ENCODE peak calls at places on chromosomes 5 and 9, in five cellular contexts. One of them, this sample, is unnamed.

GRCh38 chr5:94690778-94691177 is 72.3 kb downstream of the SLF1 start:
- DNase-seq in uterus: no peak
- DNase-seq in fibroblast of the conjunctiva: no peak
- DNase-seq in activated CD4-positive, alpha-beta T cell treated with anti-CD3 and anti-CD28 coated beads, Interleukin-2, amount 10 ng/mL, durations not matched to agents 7 days and 5 days: no peak
- DNase-seq in ovary: no peak
- DNase-seq in this sample: no peak

GRCh38 chr9:33263936-33264472 is 504 bp downstream of the BAG1 start:
- DNase-seq in ovary: no peak
- DNase-seq in activated CD4-positive, alpha-beta T cell treated with anti-CD3 and anti-CD28 coated beads, Interleukin-2, amount 10 ng/mL, durations not matched to agents 7 days and 5 days: peak; percentile 54
- DNase-seq in uterus: peak; percentile 58
- DNase-seq in fibroblast of the conjunctiva: no peak
- DNase-seq in this sample: peak; percentile 36

GRCh38 chr9:114694719-114695269 is 12.8 kb upstream of the TEX48 start:
- DNase-seq in activated CD4-positive, alpha-beta T cell treated with anti-CD3 and anti-CD28 coated beads, Interleukin-2, amount 10 ng/mL, durations not matched to agents 7 days and 5 days: peak; percentile 41
- DNase-seq in uterus: no peak
- DNase-seq in ovary: no peak
- DNase-seq in fibroblast of the conjunctiva: no peak
- DNase-seq in this sample: no peak

GRCh38 chr9:35605336-35606137 is 475 bp downstream of the TESK1 start:
- DNase-seq in ovary: peak; percentile 64
- DNase-seq in fibroblast of the conjunctiva: no peak
- DNase-seq in uterus: peak; percentile 42
- DNase-seq in activated CD4-positive, alpha-beta T cell treated with anti-CD3 and anti-CD28 coated beads, Interleukin-2, amount 10 ng/mL, durations not matched to agents 7 days and 5 days: peak; percentile 59
- DNase-seq in this sample: no peak

GRCh38 chr9:928363-929042 is 48.0 kb upstream of the DMRT3 start:
- DNase-seq in uterus: no peak
- DNase-seq in fibroblast of the conjunctiva: no peak
- DNase-seq in activated CD4-positive, alpha-beta T cell treated with anti-CD3 and anti-CD28 coated beads, Interleukin-2, amount 10 ng/mL, durations not matched to agents 7 days and 5 days: peak; percentile 11
- DNase-seq in ovary: no peak
- DNase-seq in this sample: no peak

GRCh38 chr5:160460377-160461049 is 38.9 kb downstream of the PTTG1 start:
- DNase-seq in fibroblast of the conjunctiva: no peak
- DNase-seq in activated CD4-positive, alpha-beta T cell treated with anti-CD3 and anti-CD28 coated beads, Interleukin-2, amount 10 ng/mL, durations not matched to agents 7 days and 5 days: no peak
- DNase-seq in ovary: no peak
- DNase-seq in uterus: no peak
- DNase-seq in this sample: no peak

GRCh38 chr5:143245929-143246561 is 157.4 kb downstream of the NR3C1 start:
- DNase-seq in ovary: no peak
- DNase-seq in uterus: no peak
- DNase-seq in activated CD4-positive, alpha-beta T cell treated with anti-CD3 and anti-CD28 coated beads, Interleukin-2, amount 10 ng/mL, durations not matched to agents 7 days and 5 days: no peak
- DNase-seq in fibroblast of the conjunctiva: peak; percentile 88
- DNase-seq in this sample: no peak

GRCh38 chr9:129606161-129607025 is 14.5 kb downstream of the C9orf50 start:
- DNase-seq in activated CD4-positive, alpha-beta T cell treated with anti-CD3 and anti-CD28 coated beads, Interleukin-2, amount 10 ng/mL, durations not matched to agents 7 days and 5 days: no peak
- DNase-seq in ovary: no peak
- DNase-seq in uterus: peak; percentile 41
- DNase-seq in fibroblast of the conjunctiva: no peak
- DNase-seq in this sample: peak; percentile 48

GRCh38 chr9:70094747-70095146 is 51.1 kb downstream of the MAMDC2 start:
- DNase-seq in fibroblast of the conjunctiva: no peak
- DNase-seq in ovary: no peak
- DNase-seq in activated CD4-positive, alpha-beta T cell treated with anti-CD3 and anti-CD28 coated beads, Interleukin-2, amount 10 ng/mL, durations not matched to agents 7 days and 5 days: no peak
- DNase-seq in uterus: no peak
- DNase-seq in this sample: no peak

GRCh38 chr9:127574089-127574921 is 37.8 kb upstream of the STXBP1 start:
- DNase-seq in ovary: no peak
- DNase-seq in uterus: no peak
- DNase-seq in activated CD4-positive, alpha-beta T cell treated with anti-CD3 and anti-CD28 coated beads, Interleukin-2, amount 10 ng/mL, durations not matched to agents 7 days and 5 days: no peak
- DNase-seq in fibroblast of the conjunctiva: no peak
- DNase-seq in this sample: no peak

GRCh38 chr9:119009253-119009652 is 360.0 kb downstream of the BRINP1 start:
- DNase-seq in fibroblast of the conjunctiva: no peak
- DNase-seq in uterus: no peak
- DNase-seq in activated CD4-positive, alpha-beta T cell treated with anti-CD3 and anti-CD28 coated beads, Interleukin-2, amount 10 ng/mL, durations not matched to agents 7 days and 5 days: no peak
- DNase-seq in ovary: no peak
- DNase-seq in this sample: no peak

GRCh38 chr5:140213370-140213983 is 38.5 kb downstream of the CYSTM1 start:
- DNase-seq in fibroblast of the conjunctiva: no peak
- DNase-seq in ovary: no peak
- DNase-seq in uterus: no peak
- DNase-seq in activated CD4-positive, alpha-beta T cell treated with anti-CD3 and anti-CD28 coated beads, Interleukin-2, amount 10 ng/mL, durations not matched to agents 7 days and 5 days: no peak
- DNase-seq in this sample: no peak

GRCh38 chr5:433836-434235 is 9.1 kb upstream of the EXOC3 start:
- DNase-seq in ovary: peak; percentile 8
- DNase-seq in activated CD4-positive, alpha-beta T cell treated with anti-CD3 and anti-CD28 coated beads, Interleukin-2, amount 10 ng/mL, durations not matched to agents 7 days and 5 days: no peak
- DNase-seq in fibroblast of the conjunctiva: no peak
- DNase-seq in uterus: no peak
- DNase-seq in this sample: no peak

GRCh38 chr9:82883436-82883835 is 179.5 kb downstream of the RASEF start:
- DNase-seq in ovary: no peak
- DNase-seq in uterus: no peak
- DNase-seq in activated CD4-positive, alpha-beta T cell treated with anti-CD3 and anti-CD28 coated beads, Interleukin-2, amount 10 ng/mL, durations not matched to agents 7 days and 5 days: no peak
- DNase-seq in fibroblast of the conjunctiva: no peak
- DNase-seq in this sample: no peak

GRCh38 chr5:35838370-35839042 is 18.2 kb upstream of the IL7R start:
- DNase-seq in uterus: no peak
- DNase-seq in ovary: no peak
- DNase-seq in activated CD4-positive, alpha-beta T cell treated with anti-CD3 and anti-CD28 coated beads, Interleukin-2, amount 10 ng/mL, durations not matched to agents 7 days and 5 days: no peak
- DNase-seq in fibroblast of the conjunctiva: no peak
- DNase-seq in this sample: no peak

GRCh38 chr9:106769331-106769730 is 93.6 kb upstream of the ZNF462 start:
- DNase-seq in uterus: no peak
- DNase-seq in fibroblast of the conjunctiva: no peak
- DNase-seq in activated CD4-positive, alpha-beta T cell treated with anti-CD3 and anti-CD28 coated beads, Interleukin-2, amount 10 ng/mL, durations not matched to agents 7 days and 5 days: no peak
- DNase-seq in ovary: no peak
- DNase-seq in this sample: no peak

GRCh38 chr9:110952018-110952864 is 86.0 kb downstream of the LPAR1 start:
- DNase-seq in ovary: no peak
- DNase-seq in activated CD4-positive, alpha-beta T cell treated with anti-CD3 and anti-CD28 coated beads, Interleukin-2, amount 10 ng/mL, durations not matched to agents 7 days and 5 days: no peak
- DNase-seq in fibroblast of the conjunctiva: no peak
- DNase-seq in uterus: no peak
- DNase-seq in this sample: no peak

GRCh38 chr5:131459216-131459615 is 175.8 kb downstream of the RAPGEF6 start:
- DNase-seq in fibroblast of the conjunctiva: no peak
- DNase-seq in activated CD4-positive, alpha-beta T cell treated with anti-CD3 and anti-CD28 coated beads, Interleukin-2, amount 10 ng/mL, durations not matched to agents 7 days and 5 days: no peak
- DNase-seq in uterus: no peak
- DNase-seq in ovary: no peak
- DNase-seq in this sample: no peak

GRCh38 chr5:54766748-54767147 is 218.6 kb downstream of the ESM1 start:
- DNase-seq in ovary: no peak
- DNase-seq in activated CD4-positive, alpha-beta T cell treated with anti-CD3 and anti-CD28 coated beads, Interleukin-2, amount 10 ng/mL, durations not matched to agents 7 days and 5 days: no peak
- DNase-seq in fibroblast of the conjunctiva: no peak
- DNase-seq in uterus: no peak
- DNase-seq in this sample: no peak

GRCh38 chr5:19270153-19270552 is 717.8 kb downstream of the CDH18 start:
- DNase-seq in uterus: no peak
- DNase-seq in fibroblast of the conjunctiva: no peak
- DNase-seq in ovary: no peak
- DNase-seq in activated CD4-positive, alpha-beta T cell treated with anti-CD3 and anti-CD28 coated beads, Interleukin-2, amount 10 ng/mL, durations not matched to agents 7 days and 5 days: no peak
- DNase-seq in this sample: no peak

GRCh38 chr5:143758750-143759149 is 53.2 kb upstream of the HMHB1 start:
- DNase-seq in activated CD4-positive, alpha-beta T cell treated with anti-CD3 and anti-CD28 coated beads, Interleukin-2, amount 10 ng/mL, durations not matched to agents 7 days and 5 days: no peak
- DNase-seq in ovary: no peak
- DNase-seq in uterus: no peak
- DNase-seq in fibroblast of the conjunctiva: no peak
- DNase-seq in this sample: no peak

GRCh38 chr9:27183701-27184100 is 74.7 kb downstream of the TEK start:
- DNase-seq in fibroblast of the conjunctiva: no peak
- DNase-seq in activated CD4-positive, alpha-beta T cell treated with anti-CD3 and anti-CD28 coated beads, Interleukin-2, amount 10 ng/mL, durations not matched to agents 7 days and 5 days: no peak
- DNase-seq in ovary: no peak
- DNase-seq in uterus: no peak
- DNase-seq in this sample: no peak

GRCh38 chr5:67817652-67818051 is 397.9 kb upstream of the PIK3R1 start:
- DNase-seq in uterus: no peak
- DNase-seq in ovary: no peak
- DNase-seq in fibroblast of the conjunctiva: no peak
- DNase-seq in activated CD4-positive, alpha-beta T cell treated with anti-CD3 and anti-CD28 coated beads, Interleukin-2, amount 10 ng/mL, durations not matched to agents 7 days and 5 days: no peak
- DNase-seq in this sample: no peak

GRCh38 chr5:173202266-173202875 is 32.6 kb downstream of the NKX2-5 start:
- DNase-seq in uterus: no peak
- DNase-seq in fibroblast of the conjunctiva: no peak
- DNase-seq in activated CD4-positive, alpha-beta T cell treated with anti-CD3 and anti-CD28 coated beads, Interleukin-2, amount 10 ng/mL, durations not matched to agents 7 days and 5 days: no peak
- DNase-seq in ovary: no peak
- DNase-seq in this sample: no peak